ENCODE peak calls at places on chromosomes 3 and 15, in eight cellular contexts. R, C, O, N, L, E, T and K are unnamed samples.

GRCh38 chr15:39283531-39283930 is 297.3 kb upstream of the THBS1 start:
- DNase-seq in E (no peak), T (no peak), O (no peak), L (peak; percentile 39), N (no peak), C (no peak), R (no peak), K (no peak)

GRCh38 chr3:33061782-33062181 is 35.2 kb downstream of the GLB1 start:
- DNase-seq in N (no peak), O (no peak), E (no peak), T (peak; percentile 34), R (no peak), L (peak; percentile 83), C (no peak), K (no peak)

GRCh38 chr3:192992346-192992745 is 74.7 kb upstream of the MB21D2 start:
- DNase-seq in C (no peak), E (no peak), L (no peak), T (no peak), O (no peak), R (no peak), N (no peak), K (no peak)

GRCh38 chr3:37279226-37279625 is 104.8 kb upstream of the LRRFIP2 start:
- DNase-seq in C (no peak), O (no peak), T (no peak), E (no peak), N (no peak), R (no peak), L (peak; percentile 28), K (no peak)

GRCh38 chr3:132721479-132722164 is 587 bp downstream of the NPHP3 start:
- DNase-seq in O (peak; percentile 63), N (peak; percentile 76), L (peak; percentile 67), C (peak; percentile 49), T (peak; percentile 45), R (peak; percentile 59), E (peak; percentile 76), K (peak; percentile 74)

GRCh38 chr3:139281096-139281495 is 62.7 kb upstream of the MRPS22 start:
- DNase-seq in E (no peak), N (no peak), C (no peak), L (no peak), O (no peak), T (no peak), R (no peak), K (no peak)

GRCh38 chr3:115146032-115146417 is 1.1 kb downstream of the ZBTB20 start:
- DNase-seq in R (peak; percentile 18), O (peak; percentile 56), E (peak; percentile 22), T (peak; percentile 82), N (peak; percentile 78), C (peak; percentile 27), L (peak; percentile 79), K (no peak)

GRCh38 chr3:195057716-195058115 is 213.2 kb downstream of the XXYLT1 start:
- DNase-seq in E (no peak), O (no peak), C (no peak), R (no peak), N (no peak), L (no peak), T (no peak), K (no peak)

GRCh38 chr3:132615911-132616310 is 18.8 kb downstream of the ACKR4 start:
- DNase-seq in O (no peak), L (no peak), R (no peak), T (no peak), C (no peak), N (no peak), E (no peak), K (no peak)

GRCh38 chr15:88497109-88497761 is 29.7 kb downstream of the MRPS11 start:
- DNase-seq in L (no peak), C (no peak), T (no peak), N (no peak), E (no peak), O (no peak), R (no peak), K (no peak)

GRCh38 chr3:126782554-126782953 is 78.5 kb downstream of the CHCHD6 start:
- DNase-seq in E (peak; percentile 23), N (no peak), O (peak; percentile 71), R (no peak), T (peak; percentile 47), C (no peak), L (peak; percentile 87), K (peak; percentile 68)

GRCh38 chr3:123024056-123024455 is 3.5 kb downstream of the SEMA5B start:
- DNase-seq in C (no peak), T (no peak), N (no peak), L (no peak), R (no peak), E (no peak), O (no peak), K (no peak)
- H3K27me3 ChIP-seq in C (peaks cover 15% of the 10 kb centered on the region), T (peaks cover 22% of the 10 kb centered on the region), N (no peaks in the 10 kb centered on the region), L (peaks cover 92% of the 10 kb centered on the region), R (no peaks in the 10 kb centered on the region), E (peaks cover 51% of the 10 kb centered on the region), O (peaks cover 42% of the 10 kb centered on the region), K (peaks cover 3% of the 10 kb centered on the region)

GRCh38 chr15:85421116-85421925 is 40.9 kb downstream of the AKAP13 start:
- DNase-seq in T (no peak), C (no peak), L (peak; percentile 59), R (no peak), N (no peak), E (no peak), O (no peak), K (no peak)
- H3K4me1 ChIP-seq in T (peaks cover 7% of the 10 kb centered on the region), C (peaks cover 8% of the 10 kb centered on the region), L (peaks cover 9% of the 10 kb centered on the region), R (no peaks in the 10 kb centered on the region), N (peaks cover 48% of the 10 kb centered on the region), E (peaks cover 22% of the 10 kb centered on the region), O (peaks cover 5% of the 10 kb centered on the region), K (peaks cover 4% of the 10 kb centered on the region)

DNA sequence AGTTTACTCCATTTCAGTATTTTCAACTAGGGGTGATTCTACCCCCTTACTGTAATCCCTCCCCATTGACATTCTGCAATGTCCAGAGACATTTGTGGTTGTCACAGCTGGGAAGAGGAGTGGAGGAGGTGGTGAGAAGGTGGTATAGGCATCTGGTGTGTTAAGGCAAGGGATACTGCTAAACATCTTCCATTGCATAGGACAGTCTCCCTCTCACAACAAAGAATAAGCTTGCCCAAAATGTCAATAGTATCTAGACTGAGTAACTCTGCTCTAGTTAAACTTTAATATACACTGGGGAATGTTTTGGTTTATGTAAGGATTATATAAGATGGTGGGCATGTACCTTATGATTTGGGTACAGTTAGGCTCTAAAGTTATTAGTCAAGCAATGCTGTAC is 737.6 kb downstream of the ROBO1 start:
- DNase-seq in T (no peak), O (no peak), L (no peak), R (no peak), E (no peak), C (no peak), N (no peak), K (no peak)
- H3K27me3 ChIP-seq in T (no peaks in the 10 kb centered on the region), O (no peaks in the 10 kb centered on the region), L (no peaks in the 10 kb centered on the region), R (no peaks in the 10 kb centered on the region), E (no peaks in the 10 kb centered on the region), C (no peaks in the 10 kb centered on the region), N (no peaks in the 10 kb centered on the region), K (no peaks in the 10 kb centered on the region)

GRCh38 chr3:69741057-69741830 is 2.0 kb downstream of the MITF start:
- DNase-seq in E (no peak), C (no peak), L (no peak), T (no peak), R (no peak), O (no peak), N (no peak), K (no peak)
- H3K4me1 ChIP-seq in E (peaks cover 54% of the 10 kb centered on the region), C (peaks cover 5% of the 10 kb centered on the region), L (peaks cover 9% of the 10 kb centered on the region), T (no peaks in the 10 kb centered on the region), R (peaks cover 4% of the 10 kb centered on the region), O (no peaks in the 10 kb centered on the region), N (peaks cover 15% of the 10 kb centered on the region), K (peaks cover 6% of the 10 kb centered on the region)

GRCh38 chr3:2523251-2523836 is 424.7 kb downstream of the CNTN4 start:
- DNase-seq in C (no peak), E (no peak), R (no peak), N (no peak), L (no peak), T (no peak), O (no peak), K (no peak)
- H3K27me3 ChIP-seq in C (no peaks in the 10 kb centered on the region), E (no peaks in the 10 kb centered on the region), R (no peaks in the 10 kb centered on the region), N (no peaks in the 10 kb centered on the region), L (no peaks in the 10 kb centered on the region), T (no peaks in the 10 kb centered on the region), O (no peaks in the 10 kb centered on the region), K (no peaks in the 10 kb centered on the region)

GRCh38 chr3:189799366-189799765 is 168.2 kb downstream of the TP63 start:
- DNase-seq in N (no peak), T (no peak), E (no peak), R (no peak), C (peak; percentile 30), O (no peak), L (no peak), K (no peak)
- H3K4me1 ChIP-seq in N (no peaks in the 10 kb centered on the region), T (no peaks in the 10 kb centered on the region), E (peaks cover 34% of the 10 kb centered on the region), R (peaks cover 5% of the 10 kb centered on the region), C (no peaks in the 10 kb centered on the region), O (no peaks in the 10 kb centered on the region), L (no peaks in the 10 kb centered on the region), K (no peaks in the 10 kb centered on the region)

GRCh38 chr15:92392966-92393286 is 755 bp upstream of the ST8SIA2 start:
- DNase-seq in C (no peak), O (no peak), E (no peak), T (no peak), N (no peak), L (no peak), R (no peak), K (no peak)
- H3K27me3 ChIP-seq in C (no peaks in the 10 kb centered on the region), O (peaks cover 56% of the 10 kb centered on the region), E (peaks cover 84% of the 10 kb centered on the region), T (peaks cover 33% of the 10 kb centered on the region), N (no peaks in the 10 kb centered on the region), L (peaks cover 25% of the 10 kb centered on the region), R (no peaks in the 10 kb centered on the region), K (peaks cover 2% of the 10 kb centered on the region)